ENCODE peak calls at places on chromosomes 2 and 18, in five cellular contexts. F is pancreas, O is hepatocyte, B is kidney, K is heart left ventricle. A is an unnamed sample.

GRCh38 chr2:216151313-216152030 is 42.3 kb downstream of the XRCC5 start:
- DNase-seq in F (no peak), B (no peak), K (no peak), O (no peak), A (peak)

GRCh38 chr2:231717281-231718180 is 9.2 kb downstream of the PTMA start:
- DNase-seq in F (no peak), B (peak), K (peak), O (no peak), A (peak)

GRCh38 chr2:84958135-84959044 is 12.6 kb upstream of the KCMF1 start:
- DNase-seq in O (peak), K (no peak), F (peak), B (peak), A (peak)

GRCh38 chr2:55862673-55863390 is 60.8 kb downstream of the EFEMP1 start:
- DNase-seq in B (no peak), O (peak), K (no peak), F (no peak), A (no peak)

GRCh38 chr18:47595816-47596501 is 334.5 kb downstream of the SMAD2 start:
- DNase-seq in F (no peak), K (no peak), B (no peak), O (no peak), A (peak)

GRCh38 chr2:216222650-216223352 is 113.7 kb downstream of the XRCC5 start:
- DNase-seq in O (no peak), K (no peak), B (no peak), F (no peak), A (peak)

GRCh38 chr2:71691747-71692455 is 238.5 kb downstream of the DYSF start:
- DNase-seq in B (peak), F (peak), K (peak), O (no peak), A (no peak)

GRCh38 chr2:236862961-236863728 is 222.5 kb upstream of the COPS8 start:
- DNase-seq in B (no peak), O (no peak), K (no peak), F (no peak), A (no peak)

GRCh38 chr2:98521266-98521665 is 76.6 kb downstream of the INPP4A start:
- DNase-seq in O (no peak), F (no peak), K (no peak), B (no peak), A (no peak)

GRCh38 chr2:148928395-148928794 is 53.4 kb downstream of the KIF5C start:
- DNase-seq in O (no peak), F (no peak), K (no peak), B (no peak), A (no peak)

GRCh38 chr2:180449171-180449570 is 442.1 kb upstream of the CWC22 start:
- DNase-seq in K (no peak), O (no peak), F (no peak), B (no peak), A (no peak)

GRCh38 chr18:35458271-35458670 is 39.5 kb downstream of the INO80C start:
- DNase-seq in F (no peak), K (no peak), O (no peak), B (no peak), A (no peak)

GRCh38 chr18:57347784-57348183 is 4.6 kb upstream of the ST8SIA3 start:
- DNase-seq in B (no peak), O (no peak), F (no peak), K (no peak), A (no peak)

GRCh38 chr18:50750546-50750945 is 69.3 kb downstream of the MRO start:
- DNase-seq in K (no peak), F (no peak), O (no peak), B (no peak), A (no peak)

GRCh38 chr2:217283505-217283904 is 423.6 kb upstream of the TNP1 start:
- DNase-seq in B (no peak), O (peak), K (no peak), F (no peak), A (no peak)

GRCh38 chr2:15223887-15224286 is 337.2 kb downstream of the NBAS start:
- DNase-seq in B (no peak), F (no peak), O (no peak), K (no peak), A (peak)

GRCh38 chr2:120892967-120893667 is 157.4 kb downstream of the GLI2 start:
- DNase-seq in F (peak), K (no peak), B (no peak), O (no peak), A (peak)

GRCh38 chr18:78659748-78660147 is 319.9 kb upstream of the SALL3 start:
- DNase-seq in B (no peak), K (no peak), F (no peak), O (peak), A (no peak)

GRCh38 chr18:21096760-21097159 is 14.9 kb downstream of the ROCK1 start:
- DNase-seq in F (no peak), B (no peak), O (no peak), K (no peak), A (no peak)

GRCh38 chr18:55106906-55107305 is 147.6 kb upstream of the CCDC68 start:
- DNase-seq in B (no peak), K (no peak), F (no peak), O (no peak), A (no peak)

GRCh38 chr2:127674241-127675209 is 805 bp downstream of the LIMS2 start:
- DNase-seq in O (no peak), B (peak), F (peak), K (peak), A (no peak)

GRCh38 chr2:5766621-5767020 is 74.4 kb downstream of the SOX11 start:
- DNase-seq in F (no peak), O (no peak), K (no peak), B (no peak), A (no peak)

GRCh38 chr2:71467180-71467815 is 13.9 kb downstream of the DYSF start:
- DNase-seq in F (no peak), B (no peak), O (no peak), K (no peak), A (no peak)

GRCh38 chr18:69217271-69217670 is 183.4 kb upstream of the DOK6 start:
- DNase-seq in O (no peak), B (no peak), K (no peak), F (no peak), A (no peak)

GRCh38 chr2:178891265-178891958 is 84.2 kb upstream of the TTN start:
- DNase-seq in B (no peak), O (peak), K (peak), F (no peak), A (peak)

GRCh38 chr2:20450201-20451108 is 3.6 kb downstream of the RHOB start:
- DNase-seq in O (peak), F (no peak), B (peak), K (peak), A (peak)

GRCh38 chr2:27808418-27808817 is 36.9 kb downstream of the MRPL33 start:
- DNase-seq in F (no peak), B (no peak), K (no peak), O (no peak), A (no peak)

GRCh38 chr2:27809761-27810241 is 38.3 kb downstream of the MRPL33 start:
- DNase-seq in F (no peak), B (no peak), O (no peak), K (no peak), A (peak)

GRCh38 chr2:27806311-27807059 is 35.0 kb downstream of the MRPL33 start:
- DNase-seq in B (no peak), O (no peak), K (no peak), F (no peak), A (no peak)

GRCh38 chr2:27807476-27807875 is 36.0 kb downstream of the MRPL33 start:
- DNase-seq in F (peak), O (peak), B (no peak), K (no peak), A (peak)

GRCh38 chr2:27808984-27809383 is 37.5 kb downstream of the MRPL33 start:
- DNase-seq in F (no peak), B (no peak), O (no peak), K (no peak), A (no peak)
- H3K27ac ChIP-seq in F (no peak), B (no peak), O (no peak), K (no peak), A (no peak)

DNA sequence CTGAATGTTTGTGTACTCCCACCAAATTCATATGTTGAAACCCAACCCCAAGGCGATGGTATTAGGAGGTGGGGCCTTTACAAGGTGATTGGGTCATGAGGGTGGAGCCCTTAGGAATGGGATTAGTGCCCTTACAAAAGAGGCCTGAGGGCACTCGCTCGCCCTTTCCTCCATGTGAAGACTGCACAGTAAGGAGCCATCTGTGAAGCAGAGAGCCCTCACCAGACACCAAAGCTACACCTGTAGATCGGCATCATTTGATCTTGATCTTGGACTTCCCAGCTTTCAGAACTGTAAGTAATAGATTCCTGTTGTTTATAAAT is 62.9 kb upstream of the FZD7 start:
- DNase-seq in K (no peak), B (no peak), F (no peak), O (no peak), A (no peak)
- H3K27ac ChIP-seq in K (no peak), B (no peak), F (no peak), O (no peak), A (no peak)

DNA sequence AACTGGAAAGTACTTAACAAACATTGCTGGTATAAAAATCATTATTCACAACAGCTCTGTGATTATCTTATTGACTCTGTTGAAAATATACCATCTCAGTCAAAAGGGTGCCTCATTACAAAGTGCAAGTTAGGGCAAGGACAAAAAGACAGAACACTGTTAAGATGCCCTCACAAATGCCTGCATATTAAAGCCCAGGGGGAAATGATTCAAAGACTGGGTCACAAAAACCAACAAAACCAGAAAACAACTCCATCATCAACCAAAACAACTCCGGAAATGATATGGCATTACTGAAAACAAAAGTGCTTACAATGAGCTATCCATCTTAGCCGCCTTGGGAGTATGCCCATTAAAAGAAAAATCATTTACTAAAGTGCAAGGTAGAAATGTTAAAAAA is 9.9 kb downstream of the PLA2R1 start:
- DNase-seq in F (no peak), B (no peak), O (no peak), K (no peak), A (no peak)
- H3K27ac ChIP-seq in F (no peak), B (no peak), O (no peak), K (no peak), A (no peak)

GRCh38 chr2:219252084-219252483 is 959 bp upstream of the TUBA4B start:
- DNase-seq in O (no peak), B (peak), K (peak), F (no peak), A (no peak)
- H3K27ac ChIP-seq in O (no peak), B (peak), K (peak), F (peak), A (no peak)

A was measured in cardiac muscle cell.